ENCODE peak calls at places on chromosomes 6 and 20, in ten cellular contexts. C, R, A, L, G, D, N, I, J and Q are unnamed samples.

GRCh38 chr20:49712918-49713778 is 530 bp downstream of the B4GALT5 start:
- DNase-seq in J (peak; percentile 40), R (no peak), G (peak; percentile 41), C (peak; percentile 65), I (peak; percentile 48), L (peak; percentile 61), N (peak; percentile 71), D (peak; percentile 48), A (peak; percentile 39), Q (peak; percentile 44)

GRCh38 chr6:142760152-142760551 is 184.8 kb downstream of the HIVEP2 start:
- DNase-seq in R (no peak), D (no peak), L (no peak), G (no peak), C (no peak), I (no peak), N (no peak), A (no peak), J (no peak), Q (no peak)

GRCh38 chr20:5504061-5504739 is 187.4 kb upstream of the PROKR2 start:
- DNase-seq in J (peak; percentile 22), A (peak; percentile 74), G (peak; percentile 63), N (peak; percentile 69), D (peak; percentile 27), I (peak; percentile 56), C (peak; percentile 58), R (no peak), L (peak; percentile 59), Q (peak; percentile 77)

GRCh38 chr6:167573461-167574215 is 248.8 kb downstream of the TTLL2 start:
- DNase-seq in I (no peak), G (no peak), N (peak; percentile 57), R (no peak), A (no peak), J (peak; percentile 69), C (no peak), D (no peak), L (peak; percentile 63), Q (peak; percentile 52)

GRCh38 chr20:63255911-63256704 is 1.8 kb upstream of the NKAIN4 start:
- DNase-seq in G (no peak), L (no peak), I (no peak), N (no peak), J (no peak), A (no peak), D (no peak), R (no peak), C (no peak), Q (no peak)

GRCh38 chr20:63223121-63223825 is 7.3 kb upstream of the YTHDF1 start:
- DNase-seq in L (no peak), N (no peak), A (no peak), I (peak; percentile 36), C (peak; percentile 56), G (peak; percentile 48), D (peak; percentile 35), R (no peak), J (no peak), Q (peak; percentile 56)

GRCh38 chr6:76876922-76877553 is 586.3 kb downstream of the HTR1B start:
- DNase-seq in N (no peak), A (peak; percentile 19), J (no peak), L (no peak), C (no peak), R (peak; percentile 75), I (peak; percentile 33), G (peak; percentile 75), D (peak; percentile 37), Q (peak; percentile 82)

GRCh38 chr6:21595951-21596378 is 2.4 kb downstream of the SOX4 start:
- DNase-seq in R (no peak), J (no peak), G (no peak), A (peak; percentile 24), N (no peak), D (no peak), L (peak; percentile 56), I (peak; percentile 23), C (no peak), Q (peak; percentile 42)

GRCh38 chr6:141173529-141173928 is 959.2 kb upstream of the GJE1 start:
- DNase-seq in I (no peak), N (no peak), A (no peak), D (no peak), C (no peak), R (no peak), L (no peak), J (no peak), G (no peak), Q (no peak)

GRCh38 chr20:50446351-50447101 is 63.7 kb upstream of the PTPN1 start:
- DNase-seq in G (no peak), D (peak; percentile 84), A (no peak), R (no peak), L (no peak), N (no peak), J (no peak), I (peak; percentile 74), C (no peak), Q (no peak)

GRCh38 chr6:25254671-25255070 is 24.5 kb upstream of the CARMIL1 start:
- DNase-seq in A (no peak), I (no peak), N (no peak), R (no peak), L (no peak), C (no peak), G (no peak), D (no peak), J (no peak), Q (no peak)

GRCh38 chr6:136983692-136984091 is 61.1 kb downstream of the IL20RA start:
- DNase-seq in G (no peak), A (no peak), C (no peak), R (no peak), D (no peak), L (no peak), I (no peak), N (no peak), J (no peak), Q (no peak)

GRCh38 chr6:43974643-43975235 is 152.5 kb downstream of the MRPL14 start:
- DNase-seq in N (no peak), I (no peak), R (no peak), G (no peak), C (no peak), D (no peak), J (no peak), A (no peak), L (no peak), Q (no peak)

GRCh38 chr20:577167-577791 is 32.8 kb downstream of the TCF15 start:
- DNase-seq in I (no peak), D (peak; percentile 71), A (no peak), R (no peak), C (peak; percentile 58), G (no peak), L (no peak), J (no peak), N (no peak), Q (no peak)

GRCh38 chr6:84462697-84463096 is 235.3 kb upstream of the CEP162 start:
- DNase-seq in J (no peak), A (no peak), G (no peak), C (no peak), N (no peak), D (peak; percentile 63), I (no peak), R (no peak), L (no peak), Q (no peak)

DNA sequence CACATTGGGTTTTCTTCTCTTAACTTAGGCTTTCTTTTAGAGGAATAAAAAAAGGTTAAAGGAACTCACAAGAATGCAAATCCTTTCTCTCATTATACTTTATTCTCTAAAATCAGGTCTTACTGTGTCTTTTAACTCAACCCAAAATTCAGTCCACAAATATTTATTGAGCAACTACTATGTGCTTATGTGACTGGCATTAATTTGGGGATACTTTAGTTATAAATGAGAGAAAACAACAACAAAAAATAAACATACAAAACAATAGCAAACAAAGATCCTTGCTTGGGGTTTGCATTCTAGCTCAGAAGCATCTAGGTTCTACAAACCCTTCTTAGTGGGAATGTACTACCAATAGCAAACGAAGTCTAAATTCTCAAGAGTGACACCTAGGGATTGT is 266.2 kb downstream of the UTRN start:
- DNase-seq in I (no peak), G (no peak), A (no peak), L (no peak), D (no peak), J (no peak), N (no peak), C (no peak), R (no peak), Q (no peak)
- TF ChIP-seq POLR2A in I (no peak), G (no peak), A (no peak), L (no peak), D (no peak), J (no peak), N (no peak), C (no peak), R (no peak), Q (no peak)

GRCh38 chr6:8088886-8089285 is 13.5 kb downstream of the EEF1E1 start:
- DNase-seq in J (no peak), L (no peak), I (no peak), D (no peak), R (no peak), C (no peak), G (no peak), A (no peak), N (no peak), Q (no peak)
- H3K36me3 ChIP-seq in J (no peaks in the 10 kb centered on the region), L (no peaks in the 10 kb centered on the region), I (no peaks in the 10 kb centered on the region), D (peaks cover 8% of the 10 kb centered on the region), R (peaks cover 92% of the 10 kb centered on the region), C (peaks cover 94% of the 10 kb centered on the region), G (peaks cover 13% of the 10 kb centered on the region), A (no peaks in the 10 kb centered on the region), N (no peaks in the 10 kb centered on the region), Q (peaks cover 4% of the 10 kb centered on the region)

GRCh38 chr6:42968126-42968701 is 7.7 kb downstream of the GNMT start:
- DNase-seq in L (no peak), G (peak; percentile 61), D (no peak), N (no peak), R (no peak), C (no peak), I (no peak), J (no peak), A (no peak), Q (no peak)
- H3K4me1 ChIP-seq in L (no peaks in the 10 kb centered on the region), G (peaks cover 28% of the 10 kb centered on the region), D (peaks cover 5% of the 10 kb centered on the region), N (no peaks in the 10 kb centered on the region), R (peaks cover 4% of the 10 kb centered on the region), C (peaks cover 12% of the 10 kb centered on the region), I (no peaks in the 10 kb centered on the region), J (no peaks in the 10 kb centered on the region), A (no peaks in the 10 kb centered on the region), Q (no peaks in the 10 kb centered on the region)

GRCh38 chr20:46657137-46657536 is 5.9 kb upstream of the SLC13A3 start:
- DNase-seq in C (no peak), R (no peak), G (no peak), J (no peak), D (no peak), L (no peak), N (no peak), I (no peak), A (no peak), Q (no peak)

GRCh38 chr20:46652699-46653098 is 1.4 kb upstream of the SLC13A3 start:
- DNase-seq in C (no peak), I (no peak), G (no peak), D (no peak), L (no peak), R (no peak), N (no peak), A (no peak), J (no peak), Q (no peak)

GRCh38 chr20:46661659-46662058 is 10.4 kb upstream of the SLC13A3 start:
- DNase-seq in G (no peak), C (no peak), J (no peak), L (no peak), N (no peak), D (no peak), R (no peak), I (no peak), A (no peak), Q (no peak)

GRCh38 chr20:46660487-46660886 is 9.2 kb upstream of the SLC13A3 start:
- DNase-seq in C (no peak), D (no peak), G (no peak), I (no peak), A (no peak), R (no peak), L (no peak), N (no peak), J (no peak), Q (no peak)

GRCh38 chr20:46657618-46658017 is 6.4 kb upstream of the SLC13A3 start:
- DNase-seq in G (no peak), N (peak; percentile 40), J (no peak), A (no peak), C (no peak), R (no peak), L (no peak), D (no peak), I (no peak), Q (no peak)
- TF ChIP-seq POLR2A in G (no peak), N (no peak), J (no peak), A (no peak), C (no peak), R (no peak), L (no peak), D (no peak), I (no peak), Q (no peak)